ENCODE peak calls at places on chromosomes 13 and 19, in six cellular contexts. W, H, X, O, I and U are unnamed samples.

GRCh38 chr19:12891553-12892021 is 627 bp downstream of the GCDH start:
- DNase-seq in W (no peak), H (no peak), X (no peak), O (no peak), I (no peak), U (peak)

GRCh38 chr19:17236414-17236716 is 9.4 kb downstream of the NR2F6 start:
- DNase-seq in W (no peak), H (no peak), X (no peak), O (no peak), I (no peak), U (peak)

GRCh38 chr19:15120135-15121026 is 13.2 kb downstream of the SYDE1 start:
- DNase-seq in W (no peak), H (no peak), X (no peak), O (no peak), I (no peak), U (peak)

GRCh38 chr13:18212873-18213272 is 968.8 kb downstream of the TUBA3C start:
- DNase-seq in W (no peak), H (no peak), X (peak), O (peak), I (no peak), U (no peak)

GRCh38 chr19:55809381-55810058 is 22.3 kb downstream of the NLRP11 start:
- DNase-seq in W (no peak), H (peak), X (no peak), O (peak), I (peak), U (no peak)

GRCh38 chr13:98581971-98582702 is 5.2 kb upstream of the STK24 start:
- DNase-seq in W (no peak), H (no peak), X (no peak), O (peak), I (no peak), U (peak)

GRCh38 chr19:995051-995827 is 5.0 kb upstream of the GRIN3B start:
- DNase-seq in W (no peak), H (no peak), X (no peak), O (no peak), I (no peak), U (no peak)

GRCh38 chr19:9309974-9310446 is 372 bp upstream of the ZNF699 start:
- DNase-seq in W (peak), H (no peak), X (peak), O (peak), I (peak), U (peak)

DNA sequence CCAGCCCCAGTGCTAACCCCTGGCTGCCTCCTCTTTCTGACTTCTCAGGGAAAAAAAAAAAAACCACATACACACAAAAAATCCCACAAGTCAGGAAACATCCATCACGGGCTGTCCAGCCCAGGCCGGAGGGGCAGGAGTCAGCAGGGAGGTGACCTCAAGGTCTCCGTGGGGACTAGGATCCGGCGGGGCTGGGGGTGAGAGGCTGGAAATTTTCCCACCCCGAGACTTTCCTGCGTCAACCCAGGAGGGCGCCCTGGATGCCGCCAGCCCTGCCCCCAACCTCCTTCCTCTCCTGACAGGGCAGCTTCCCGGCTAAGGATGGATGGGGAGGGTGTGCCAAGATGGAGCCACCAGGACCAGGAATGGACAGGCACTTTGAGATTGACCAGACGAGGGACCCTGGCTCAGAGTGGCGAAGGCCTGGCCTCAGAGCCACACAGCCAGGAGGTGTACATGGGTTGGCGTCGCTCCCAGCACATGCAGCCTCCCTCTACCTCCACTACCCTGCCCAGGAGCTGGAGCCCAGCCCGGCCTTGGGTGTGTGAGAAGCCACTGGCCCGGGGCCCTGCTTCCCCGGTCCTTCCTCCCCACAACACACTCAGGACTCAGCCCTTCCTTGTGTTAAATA is 33.3 kb downstream of the BLOC1S3 start:
- DNase-seq in W (no peak), H (no peak), X (no peak), O (no peak), I (peak), U (peak)
- H3K27ac ChIP-seq in W (no peak), H (no peak), X (no peak), O (no peak), I (peak), U (no peak)

GRCh38 chr13:110618167-110618566 is 2.8 kb downstream of the NAXD start:
- DNase-seq in W (no peak), H (no peak), X (no peak), O (peak), I (no peak), U (no peak)

GRCh38 chr13:110615005-110615321 is 382 bp upstream of the NAXD start:
- DNase-seq in W (no peak), H (no peak), X (no peak), O (no peak), I (no peak), U (no peak)

GRCh38 chr13:110617326-110618072 is 2.2 kb downstream of the NAXD start:
- DNase-seq in W (no peak), H (no peak), X (no peak), O (peak), I (peak), U (no peak)

GRCh38 chr13:110615322-110616102 is at the start of gene NAXD:
- DNase-seq in W (peak), H (peak), X (peak), O (peak), I (peak), U (peak)

DNA sequence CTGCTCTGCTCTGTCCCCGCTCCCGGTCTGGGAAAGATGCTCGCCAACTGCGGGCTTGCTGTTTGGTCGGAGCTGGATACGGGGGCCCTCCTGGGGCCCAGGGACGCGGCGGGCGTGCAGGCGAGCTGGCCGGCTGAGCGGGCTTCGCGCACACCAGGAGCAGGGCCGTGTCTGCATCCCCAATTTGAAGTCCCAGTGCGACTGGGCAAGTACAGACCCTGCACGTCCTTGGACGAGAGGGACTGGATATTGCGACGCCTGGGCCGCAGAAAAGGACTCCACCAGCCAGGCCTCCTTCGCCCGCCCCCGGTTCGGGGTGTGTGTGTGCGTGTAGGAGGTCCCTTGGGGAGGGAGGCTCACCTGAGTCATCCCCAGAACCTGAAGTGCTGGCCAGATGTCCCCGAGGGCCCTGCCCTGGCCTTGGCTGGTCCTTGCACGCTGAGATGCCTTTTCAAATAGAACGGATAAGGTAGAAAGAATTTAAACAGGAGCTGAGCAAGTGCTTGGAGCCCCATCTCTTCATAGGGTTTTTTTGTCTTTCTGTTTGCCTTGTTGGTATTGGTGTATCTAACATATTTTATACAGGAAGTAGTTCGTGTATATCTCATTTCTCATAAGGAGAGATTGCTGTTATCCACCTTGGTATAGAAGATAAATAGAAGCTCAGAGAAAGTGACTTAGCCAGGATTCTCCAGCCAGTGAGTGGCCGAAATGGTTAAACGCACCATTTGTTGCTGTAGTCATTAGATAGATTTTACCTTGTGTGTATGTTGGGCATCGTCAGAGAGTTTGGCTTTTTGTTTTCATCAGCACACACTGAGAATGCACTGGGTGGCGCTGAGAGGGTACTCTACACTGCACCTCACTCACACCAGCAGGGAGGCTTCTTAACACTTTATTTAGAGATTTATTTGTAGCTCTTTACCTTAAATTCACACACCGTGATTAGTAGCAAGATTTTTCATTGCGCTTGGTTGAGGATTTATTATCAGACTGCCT is 1.1 kb downstream of the NAXD start:
- DNase-seq in W (no peak), H (peak), X (no peak), O (peak), I (peak), U (peak)
- H3K27ac ChIP-seq in W (peak), H (peak), X (peak), O (peak), I (peak), U (peak)

DNA sequence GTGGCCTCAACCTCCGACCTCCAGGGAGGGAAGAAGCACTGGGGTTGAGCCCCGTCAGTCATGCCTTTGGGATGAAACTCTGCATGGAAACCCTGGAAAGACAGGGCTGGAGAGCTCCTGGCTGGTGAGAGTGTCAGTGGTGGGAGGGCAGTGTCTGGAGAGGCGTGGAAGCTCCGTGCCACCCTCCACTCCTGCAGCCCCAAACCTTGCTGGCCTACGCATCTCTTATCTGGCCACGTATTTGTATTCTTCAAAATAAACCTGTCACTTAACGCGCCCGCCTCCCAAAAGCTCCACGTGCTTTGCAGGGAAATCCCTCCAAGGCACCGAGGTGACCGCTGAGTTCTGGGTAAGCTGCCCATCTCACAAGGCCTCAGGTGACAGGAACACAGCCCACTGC is 84.3 kb downstream of the TEX29 start:
- DNase-seq in W (no peak), H (no peak), X (no peak), O (no peak), I (no peak), U (no peak)
- H3K27ac ChIP-seq in W (no peak), H (no peak), X (no peak), O (no peak), I (no peak), U (no peak)

DNA sequence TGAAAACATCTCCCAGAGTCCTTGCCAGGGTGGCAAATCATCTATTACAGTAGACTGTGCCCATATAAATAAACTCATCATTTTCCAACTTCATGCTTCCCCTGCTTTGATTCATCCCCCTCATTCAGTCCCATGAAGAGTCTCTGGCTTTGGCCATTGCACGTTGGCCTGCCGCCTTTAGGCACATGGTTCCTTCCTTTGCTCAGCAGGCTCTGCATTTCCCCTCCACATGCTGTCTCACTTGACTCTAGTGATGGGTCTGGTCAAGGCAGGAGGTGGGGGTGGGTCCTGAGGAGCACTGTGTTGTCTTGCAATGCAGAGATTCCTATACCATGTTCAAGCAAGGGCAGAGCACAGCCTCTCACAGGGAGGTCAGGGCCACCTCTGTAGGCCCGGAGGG is 48.8 kb upstream of the ARGLU1 start:
- DNase-seq in W (no peak), H (no peak), X (no peak), O (no peak), I (no peak), U (no peak)
- H3K27ac ChIP-seq in W (no peak), H (no peak), X (no peak), O (no peak), I (no peak), U (no peak)

GRCh38 chr19:4095488-4095844 is 28.5 kb downstream of the MAP2K2 start:
- DNase-seq in W (no peak), H (no peak), X (no peak), O (no peak), I (peak), U (peak)
- H3K27ac ChIP-seq in W (no peak), H (no peak), X (no peak), O (no peak), I (no peak), U (no peak)

DNA sequence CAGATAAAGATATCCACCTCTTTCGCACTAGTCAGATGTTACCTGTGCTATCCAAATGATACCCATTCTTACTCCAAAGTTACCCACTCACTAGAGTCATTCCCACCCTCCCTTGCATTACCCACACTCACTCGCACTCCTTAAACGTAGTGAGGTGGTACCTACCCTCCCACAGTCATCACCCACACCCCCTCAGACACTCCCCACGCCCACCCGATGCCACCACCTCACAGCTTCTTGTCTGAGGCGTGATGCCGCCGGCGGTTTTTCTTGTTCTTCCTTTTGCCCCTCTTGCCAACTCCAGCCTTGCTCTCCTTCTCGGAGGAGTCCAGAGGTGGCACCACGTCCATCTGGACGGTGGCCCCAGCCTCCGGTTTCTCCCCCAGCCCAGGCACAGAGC is 1.2 kb downstream of the PNMA8C start:
- DNase-seq in W (no peak), H (no peak), X (no peak), O (no peak), I (no peak), U (no peak)
- H3K27ac ChIP-seq in W (no peak), H (no peak), X (no peak), O (no peak), I (no peak), U (no peak)

DNA sequence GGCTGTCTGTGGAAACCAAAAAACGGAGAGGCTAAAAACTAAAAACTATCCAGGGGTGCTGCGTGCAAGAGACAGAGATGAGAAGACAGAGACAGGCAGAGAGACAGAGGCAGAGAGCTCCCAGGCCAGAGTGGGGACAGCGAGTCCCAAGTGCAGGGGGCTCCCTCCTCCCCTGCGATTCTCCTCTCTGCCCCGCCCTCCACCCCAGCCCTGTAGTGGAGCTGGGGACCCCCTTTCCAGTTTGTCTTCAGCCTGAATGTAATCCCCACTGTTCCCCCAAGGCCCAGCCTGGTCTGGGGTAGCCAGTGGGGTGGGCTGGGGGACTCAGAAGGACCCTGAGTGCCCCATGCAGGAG is 2.0 kb downstream of the NFIC start:
- DNase-seq in W (no peak), H (no peak), X (no peak), O (no peak), I (no peak), U (peak)
- H3K27ac ChIP-seq in W (peak), H (peak), X (peak), O (peak), I (peak), U (peak)

DNA sequence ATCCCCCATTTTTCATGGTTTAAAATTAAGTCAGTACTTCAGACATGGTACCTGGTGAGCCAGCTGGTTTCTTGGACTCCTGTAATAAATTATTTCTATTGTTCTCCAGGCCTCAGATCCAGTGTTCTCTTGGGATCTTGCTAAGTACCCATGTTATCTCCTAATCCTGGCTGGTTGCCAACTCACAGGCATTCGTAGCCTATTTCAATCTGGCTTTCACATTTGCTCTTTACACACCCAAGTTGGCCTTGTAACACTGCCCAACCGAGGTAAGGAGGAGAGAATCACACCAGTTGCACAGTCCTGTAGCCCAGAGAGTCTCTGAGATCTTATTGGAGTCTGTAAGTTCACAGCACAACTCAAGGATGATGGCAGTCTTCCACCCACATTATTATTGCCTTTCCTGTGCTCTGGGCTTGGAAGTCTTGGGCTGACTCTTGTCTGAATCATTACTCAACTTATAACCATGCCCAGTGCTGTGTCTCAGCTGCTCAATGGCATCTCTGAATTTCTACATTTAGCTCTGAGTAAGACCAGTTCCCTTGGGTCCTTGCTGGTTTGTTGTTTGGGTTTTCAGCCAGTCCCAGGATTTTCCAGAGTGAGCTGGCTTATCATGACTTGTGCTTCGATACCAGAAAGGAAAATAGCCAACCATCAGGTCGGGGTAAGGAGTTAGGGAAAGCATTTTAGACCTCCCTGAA is 76.6 kb upstream of the KLF12 start:
- DNase-seq in W (no peak), H (no peak), X (peak), O (peak), I (peak), U (peak)
- H3K27ac ChIP-seq in W (no peak), H (no peak), X (peak), O (peak), I (no peak), U (peak)

DNA sequence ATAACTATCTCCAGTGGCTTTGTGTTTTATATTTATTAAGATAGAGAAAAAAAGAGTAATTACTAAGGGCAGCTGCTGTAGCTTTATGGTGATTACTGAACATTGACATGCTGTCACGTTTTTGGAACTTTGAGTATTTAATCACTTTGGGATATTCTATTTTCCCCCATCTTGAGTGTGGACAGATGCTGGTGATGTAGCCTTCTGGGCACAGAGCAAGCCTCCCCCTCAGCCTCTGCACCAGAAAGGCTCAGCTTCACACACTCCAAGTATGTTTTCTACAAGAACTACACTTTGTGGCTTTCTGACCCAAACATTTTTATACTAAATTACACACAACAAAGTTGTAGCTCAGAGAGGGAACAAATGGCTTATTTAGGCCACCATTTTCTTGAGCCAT is 1.1 kb downstream of the ALOX5AP start:
- DNase-seq in W (no peak), H (no peak), X (no peak), O (no peak), I (no peak), U (no peak)
- H3K27ac ChIP-seq in W (peak), H (no peak), X (no peak), O (no peak), I (no peak), U (no peak)